ENCODE peak calls at places on chromosomes 13 and 19, in eight cellular contexts. One of them, this sample, is unnamed.

GRCh38 chr13:93249259-93249917 is 22.8 kb downstream of the GPC6 start:
- DNase-seq in GM23338: no peak
- DNase-seq in breast epithelium: no peak
- DNase-seq in cardiac fibroblast: peak
- DNase-seq in AG10803: peak
- DNase-seq in choroid plexus epithelial cell: peak
- DNase-seq in tibial nerve: no peak
- DNase-seq in ovary: no peak
- DNase-seq in this sample: peak

GRCh38 chr19:1027953-1028902 is 1.8 kb downstream of the CNN2 start:
- DNase-seq in GM23338: peak
- DNase-seq in breast epithelium: peak
- DNase-seq in cardiac fibroblast: peak
- DNase-seq in AG10803: peak
- DNase-seq in choroid plexus epithelial cell: peak
- DNase-seq in tibial nerve: no peak
- DNase-seq in ovary: peak
- DNase-seq in this sample: peak

GRCh38 chr19:52945652-52946321 is 16.9 kb downstream of the ZNF816 start:
- DNase-seq in GM23338: no peak
- DNase-seq in breast epithelium: no peak
- DNase-seq in cardiac fibroblast: no peak
- DNase-seq in AG10803: no peak
- DNase-seq in choroid plexus epithelial cell: no peak
- DNase-seq in tibial nerve: no peak
- DNase-seq in ovary: no peak
- DNase-seq in this sample: no peak

GRCh38 chr13:114143806-114144605 is 11.6 kb upstream of the RASA3 start:
- DNase-seq in GM23338: peak
- DNase-seq in breast epithelium: peak
- DNase-seq in cardiac fibroblast: no peak
- DNase-seq in AG10803: no peak
- DNase-seq in choroid plexus epithelial cell: no peak
- DNase-seq in tibial nerve: no peak
- DNase-seq in ovary: no peak
- DNase-seq in this sample: no peak

GRCh38 chr19:51094696-51095279 is 12.1 kb upstream of the KLK14 start:
- DNase-seq in GM23338: peak
- DNase-seq in breast epithelium: no peak
- DNase-seq in cardiac fibroblast: peak
- DNase-seq in AG10803: no peak
- DNase-seq in choroid plexus epithelial cell: no peak
- DNase-seq in tibial nerve: no peak
- DNase-seq in ovary: peak
- DNase-seq in this sample: no peak

GRCh38 chr19:33580645-33581037 is 41.1 kb upstream of the CHST8 start:
- DNase-seq in GM23338: no peak
- DNase-seq in breast epithelium: no peak
- DNase-seq in cardiac fibroblast: no peak
- DNase-seq in AG10803: no peak
- DNase-seq in choroid plexus epithelial cell: no peak
- DNase-seq in tibial nerve: no peak
- DNase-seq in ovary: no peak
- DNase-seq in this sample: no peak

GRCh38 chr13:107665926-107666458 is 549.3 kb downstream of the LIG4 start:
- DNase-seq in GM23338: no peak
- DNase-seq in breast epithelium: no peak
- DNase-seq in cardiac fibroblast: peak
- DNase-seq in AG10803: no peak
- DNase-seq in choroid plexus epithelial cell: no peak
- DNase-seq in tibial nerve: no peak
- DNase-seq in ovary: no peak
- DNase-seq in this sample: no peak

GRCh38 chr13:43782686-43783085 is 4.1 kb downstream of the ENOX1 start:
- DNase-seq in GM23338: no peak
- DNase-seq in breast epithelium: no peak
- DNase-seq in cardiac fibroblast: no peak
- DNase-seq in AG10803: no peak
- DNase-seq in choroid plexus epithelial cell: no peak
- DNase-seq in tibial nerve: no peak
- DNase-seq in ovary: no peak
- DNase-seq in this sample: no peak

GRCh38 chr13:35887028-35887666 is 244.0 kb downstream of the DCLK1 start:
- DNase-seq in GM23338: no peak
- DNase-seq in breast epithelium: no peak
- DNase-seq in cardiac fibroblast: peak
- DNase-seq in AG10803: no peak
- DNase-seq in choroid plexus epithelial cell: no peak
- DNase-seq in tibial nerve: no peak
- DNase-seq in ovary: no peak
- DNase-seq in this sample: no peak

GRCh38 chr19:51688665-51689571 is 4.2 kb upstream of the SPACA6 start:
- DNase-seq in GM23338: peak
- DNase-seq in breast epithelium: peak
- DNase-seq in cardiac fibroblast: peak
- DNase-seq in AG10803: peak
- DNase-seq in choroid plexus epithelial cell: peak
- DNase-seq in tibial nerve: peak
- DNase-seq in ovary: peak
- DNase-seq in this sample: peak

GRCh38 chr19:11088508-11089253 is 582 bp upstream of the LDLR start:
- DNase-seq in GM23338: no peak
- DNase-seq in breast epithelium: no peak
- DNase-seq in cardiac fibroblast: peak
- DNase-seq in AG10803: peak
- DNase-seq in choroid plexus epithelial cell: peak
- DNase-seq in tibial nerve: no peak
- DNase-seq in ovary: peak
- DNase-seq in this sample: peak

GRCh38 chr19:4911314-4911713 is 2.0 kb downstream of the UHRF1 start:
- DNase-seq in GM23338: no peak
- DNase-seq in breast epithelium: no peak
- DNase-seq in cardiac fibroblast: no peak
- DNase-seq in AG10803: peak
- DNase-seq in choroid plexus epithelial cell: peak
- DNase-seq in tibial nerve: no peak
- DNase-seq in ovary: no peak
- DNase-seq in this sample: peak

GRCh38 chr13:81194362-81194761 is 853.4 kb upstream of the SPRY2 start:
- DNase-seq in GM23338: no peak
- DNase-seq in breast epithelium: no peak
- DNase-seq in cardiac fibroblast: no peak
- DNase-seq in AG10803: no peak
- DNase-seq in choroid plexus epithelial cell: no peak
- DNase-seq in tibial nerve: no peak
- DNase-seq in ovary: no peak
- DNase-seq in this sample: no peak

GRCh38 chr13:67148219-67148583 is 81.9 kb downstream of the PCDH9 start:
- DNase-seq in GM23338: no peak
- DNase-seq in breast epithelium: no peak
- DNase-seq in cardiac fibroblast: peak
- DNase-seq in AG10803: peak
- DNase-seq in choroid plexus epithelial cell: peak
- DNase-seq in tibial nerve: no peak
- DNase-seq in ovary: no peak
- DNase-seq in this sample: peak

GRCh38 chr13:97142452-97142851 is 79.7 kb upstream of the MBNL2 start:
- DNase-seq in GM23338: peak
- DNase-seq in breast epithelium: no peak
- DNase-seq in cardiac fibroblast: peak
- DNase-seq in AG10803: peak
- DNase-seq in choroid plexus epithelial cell: peak
- DNase-seq in tibial nerve: no peak
- DNase-seq in ovary: no peak
- DNase-seq in this sample: no peak

GRCh38 chr13:97139704-97140103 is 82.4 kb upstream of the MBNL2 start:
- DNase-seq in GM23338: no peak
- DNase-seq in breast epithelium: no peak
- DNase-seq in cardiac fibroblast: no peak
- DNase-seq in AG10803: no peak
- DNase-seq in choroid plexus epithelial cell: no peak
- DNase-seq in tibial nerve: no peak
- DNase-seq in ovary: no peak
- DNase-seq in this sample: no peak

GRCh38 chr13:97136418-97136817 is 85.7 kb upstream of the MBNL2 start:
- DNase-seq in GM23338: no peak
- DNase-seq in breast epithelium: no peak
- DNase-seq in cardiac fibroblast: no peak
- DNase-seq in AG10803: no peak
- DNase-seq in choroid plexus epithelial cell: no peak
- DNase-seq in tibial nerve: no peak
- DNase-seq in ovary: no peak
- DNase-seq in this sample: no peak

GRCh38 chr13:97141564-97142005 is 80.5 kb upstream of the MBNL2 start:
- DNase-seq in GM23338: peak
- DNase-seq in breast epithelium: no peak
- DNase-seq in cardiac fibroblast: peak
- DNase-seq in AG10803: peak
- DNase-seq in choroid plexus epithelial cell: peak
- DNase-seq in tibial nerve: peak
- DNase-seq in ovary: peak
- DNase-seq in this sample: peak

DNA sequence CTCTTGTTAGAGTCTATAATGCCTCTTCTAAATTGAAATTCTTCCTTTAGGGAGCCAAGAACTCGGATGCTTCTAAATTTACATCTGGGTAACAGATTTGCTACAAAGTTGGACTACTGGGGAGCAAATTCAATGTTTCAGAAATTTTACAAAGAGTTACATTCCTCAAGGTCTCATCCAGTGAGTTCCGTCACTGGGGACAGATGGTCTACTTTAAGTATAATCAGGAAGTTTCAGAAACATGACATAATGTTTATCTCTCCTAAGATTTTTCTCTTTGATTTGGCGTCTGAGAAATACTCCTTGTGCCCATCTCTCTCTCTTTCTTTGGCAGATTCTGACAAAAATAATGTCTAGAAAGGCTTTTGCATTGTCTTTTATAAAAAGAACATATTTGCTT is 81.5 kb upstream of the MBNL2 start:
- DNase-seq in GM23338: no peak
- DNase-seq in breast epithelium: no peak
- DNase-seq in cardiac fibroblast: peak
- DNase-seq in AG10803: peak
- DNase-seq in choroid plexus epithelial cell: peak
- DNase-seq in tibial nerve: no peak
- DNase-seq in ovary: no peak
- DNase-seq in this sample: no peak
- H3K4me3 ChIP-seq in GM23338: no peak
- H3K4me3 ChIP-seq in breast epithelium: no peak
- H3K4me3 ChIP-seq in cardiac fibroblast: no peak
- H3K4me3 ChIP-seq in AG10803: no peak
- H3K4me3 ChIP-seq in choroid plexus epithelial cell: no peak
- H3K4me3 ChIP-seq in tibial nerve: no peak
- H3K4me3 ChIP-seq in ovary: no peak
- H3K4me3 ChIP-seq in this sample: no peak

GRCh38 chr19:3465552-3465951 is 14.8 kb downstream of the SMIM24 start:
- DNase-seq in GM23338: peak
- DNase-seq in breast epithelium: no peak
- DNase-seq in cardiac fibroblast: no peak
- DNase-seq in AG10803: no peak
- DNase-seq in choroid plexus epithelial cell: no peak
- DNase-seq in tibial nerve: no peak
- DNase-seq in ovary: no peak
- DNase-seq in this sample: no peak
- TF ChIP-seq CTCF in GM23338: peak
- TF ChIP-seq CTCF in breast epithelium: no peak
- TF ChIP-seq CTCF in cardiac fibroblast: no peak
- TF ChIP-seq CTCF in AG10803: no peak
- TF ChIP-seq CTCF in choroid plexus epithelial cell: no peak
- TF ChIP-seq CTCF in tibial nerve: no peak
- TF ChIP-seq CTCF in ovary: peak
- TF ChIP-seq CTCF in this sample: no peak

DNA sequence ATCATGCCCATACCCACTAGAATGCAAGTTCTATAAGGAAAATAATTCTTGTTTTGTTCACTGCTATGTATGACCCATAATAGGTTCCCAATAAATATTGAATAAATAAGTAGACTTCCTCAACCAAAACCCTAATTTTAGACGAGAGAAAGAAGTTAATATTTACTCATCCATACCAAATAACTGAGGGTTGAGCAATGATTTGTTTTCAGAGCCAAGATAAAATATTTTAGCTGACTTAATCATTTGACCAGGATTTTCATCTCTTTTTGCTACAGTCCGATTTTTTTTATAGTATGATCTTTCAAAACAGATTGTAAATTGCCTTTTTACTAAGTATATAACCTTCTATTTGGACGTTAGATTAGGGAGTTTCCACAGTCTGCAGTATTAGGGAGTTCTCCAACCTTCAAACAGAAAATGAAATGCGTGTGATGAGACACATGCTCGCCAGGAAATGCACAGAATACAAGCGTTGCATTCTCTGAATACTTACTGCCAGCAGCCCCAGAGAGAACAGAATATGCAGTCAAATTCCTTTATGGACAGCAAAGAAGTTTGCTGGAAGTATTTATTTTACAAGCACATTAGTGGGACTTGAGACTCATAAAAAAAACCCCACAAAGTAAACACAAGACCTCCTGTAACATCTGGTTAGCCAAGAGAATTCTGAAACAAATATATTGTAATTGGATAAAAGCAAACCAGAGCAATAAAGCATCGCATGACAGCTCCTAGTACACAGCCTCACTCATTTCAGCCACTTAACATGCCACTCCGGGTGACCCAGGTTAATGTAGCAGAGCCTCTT is 230.0 kb downstream of the MYO16 start:
- DNase-seq in GM23338: peak
- DNase-seq in breast epithelium: no peak
- DNase-seq in cardiac fibroblast: peak
- DNase-seq in AG10803: peak
- DNase-seq in choroid plexus epithelial cell: peak
- DNase-seq in tibial nerve: no peak
- DNase-seq in ovary: no peak
- DNase-seq in this sample: peak
- H3K4me3 ChIP-seq in GM23338: no peak
- H3K4me3 ChIP-seq in breast epithelium: no peak
- H3K4me3 ChIP-seq in cardiac fibroblast: peak
- H3K4me3 ChIP-seq in AG10803: no peak
- H3K4me3 ChIP-seq in choroid plexus epithelial cell: peak
- H3K4me3 ChIP-seq in tibial nerve: no peak
- H3K4me3 ChIP-seq in ovary: no peak
- H3K4me3 ChIP-seq in this sample: peak

GRCh38 chr13:71316964-71317363 is 550.0 kb downstream of the DACH1 start:
- DNase-seq in GM23338: no peak
- DNase-seq in breast epithelium: no peak
- DNase-seq in cardiac fibroblast: no peak
- DNase-seq in AG10803: no peak
- DNase-seq in choroid plexus epithelial cell: no peak
- DNase-seq in tibial nerve: no peak
- DNase-seq in ovary: no peak
- DNase-seq in this sample: no peak

GRCh38 chr13:71320452-71320851 is 546.6 kb downstream of the DACH1 start:
- DNase-seq in GM23338: peak
- DNase-seq in breast epithelium: no peak
- DNase-seq in cardiac fibroblast: peak
- DNase-seq in AG10803: no peak
- DNase-seq in choroid plexus epithelial cell: peak
- DNase-seq in tibial nerve: no peak
- DNase-seq in ovary: no peak
- DNase-seq in this sample: no peak
- TF ChIP-seq CTCF in GM23338: peak
- TF ChIP-seq CTCF in breast epithelium: no peak
- TF ChIP-seq CTCF in cardiac fibroblast: peak
- TF ChIP-seq CTCF in AG10803: no peak
- TF ChIP-seq CTCF in choroid plexus epithelial cell: peak
- TF ChIP-seq CTCF in tibial nerve: no peak
- TF ChIP-seq CTCF in ovary: no peak
- TF ChIP-seq CTCF in this sample: no peak